ENCODE peak calls at places on chromosomes 6 and 20, in six cellular contexts. A, Q, Y, X, Z and M are unnamed samples. For H3F3A, the result is how much of the 10 kb centered on the place peaks cover.

GRCh38 chr20:47320990-47321805 is 35.3 kb downstream of the ZMYND8 start:
- DNase-seq in A (peak), Q (no peak), Y (no peak), X (no peak), Z (peak), M (peak)

GRCh38 chr6:87869064-87869685 is 167.1 kb upstream of the AKIRIN2 start:
- DNase-seq in A (no peak), Q (no peak), Y (no peak), X (no peak), Z (no peak), M (no peak)

GRCh38 chr6:169452117-169452868 is 198.6 kb upstream of the THBS2 start:
- DNase-seq in A (no peak), Q (no peak), Y (no peak), X (peak), Z (no peak), M (peak)

GRCh38 chr20:54133434-54134427 is 40.1 kb downstream of the CYP24A1 start:
- DNase-seq in A (peak), Q (no peak), Y (peak), X (peak), Z (no peak), M (peak)

GRCh38 chr20:52649727-52650126 is 322.4 kb upstream of the TSHZ2 start:
- DNase-seq in A (no peak), Q (no peak), Y (no peak), X (no peak), Z (no peak), M (peak)

GRCh38 chr20:52941803-52942202 is 30.4 kb upstream of the TSHZ2 start:
- DNase-seq in A (no peak), Q (no peak), Y (no peak), X (peak), Z (no peak), M (no peak)

GRCh38 chr6:1597924-1598323 is 11.8 kb upstream of the FOXC1 start:
- DNase-seq in A (peak), Q (no peak), Y (no peak), X (peak), Z (no peak), M (no peak)

GRCh38 chr6:99002826-99003225 is 55.1 kb upstream of the FBXL4 start:
- DNase-seq in A (no peak), Q (no peak), Y (no peak), X (peak), Z (no peak), M (no peak)

GRCh38 chr6:43798688-43799444 is 28.9 kb downstream of the VEGFA start:
- DNase-seq in A (peak), Q (peak), Y (no peak), X (peak), Z (no peak), M (peak)

GRCh38 chr20:57708694-57709673 is 831 bp downstream of the PMEPA1 start:
- DNase-seq in A (no peak), Q (no peak), Y (peak), X (peak), Z (no peak), M (no peak)

GRCh38 chr6:94350833-94351232 is 931.5 kb upstream of the EPHA7 start:
- DNase-seq in A (no peak), Q (no peak), Y (no peak), X (no peak), Z (peak), M (no peak)

GRCh38 chr6:111781055-111781708 is 92.1 kb downstream of the FYN start:
- DNase-seq in A (no peak), Q (no peak), Y (no peak), X (peak), Z (no peak), M (no peak)

GRCh38 chr6:141421378-141421777 is 711.3 kb upstream of the GJE1 start:
- DNase-seq in A (peak), Q (no peak), Y (no peak), X (peak), Z (no peak), M (peak)

GRCh38 chr6:635233-635632 is 21.7 kb downstream of the HUS1B start:
- DNase-seq in A (no peak), Q (no peak), Y (no peak), X (no peak), Z (no peak), M (no peak)

GRCh38 chr6:38259736-38260135 is 380.0 kb downstream of the BTBD9 start:
- DNase-seq in A (peak), Q (no peak), Y (no peak), X (peak), Z (no peak), M (peak)

GRCh38 chr6:63573899-63574553 is 1.7 kb downstream of the LOC128125822 start:
- DNase-seq in A (peak), Q (peak), Y (peak), X (peak), Z (peak), M (peak)

GRCh38 chr6:134551245-134551960 is 233.5 kb upstream of the SGK1 start:
- DNase-seq in A (peak), Q (no peak), Y (no peak), X (peak), Z (no peak), M (no peak)

GRCh38 chr6:45607818-45608217 is 230.1 kb upstream of the SUPT3H start:
- DNase-seq in A (peak), Q (no peak), Y (no peak), X (peak), Z (no peak), M (peak)

GRCh38 chr20:32325706-32326506 is 32.2 kb upstream of the ASXL1 start:
- DNase-seq in A (peak), Q (no peak), Y (no peak), X (peak), Z (no peak), M (peak)

GRCh38 chr20:47723322-47723721 is 62.0 kb downstream of the SULF2 start:
- DNase-seq in A (no peak), Q (no peak), Y (no peak), X (no peak), Z (no peak), M (no peak)

GRCh38 chr20:36550797-36551299 is 9.5 kb downstream of the MYL9 start:
- DNase-seq in A (no peak), Q (no peak), Y (no peak), X (peak), Z (no peak), M (no peak)

GRCh38 chr6:84569882-84570281 is 194.5 kb downstream of the TBX18 start:
- DNase-seq in A (no peak), Q (no peak), Y (no peak), X (no peak), Z (no peak), M (no peak)

GRCh38 chr20:50195524-50196120 is 5.0 kb downstream of the CEBPB start:
- DNase-seq in A (no peak), Q (no peak), Y (no peak), X (no peak), Z (no peak), M (peak)

GRCh38 chr20:33662172-33662571 is at the start of gene C20orf144:
- DNase-seq in A (no peak), Q (no peak), Y (no peak), X (no peak), Z (no peak), M (no peak)

GRCh38 chr6:163296835-163297519 is 117.5 kb upstream of the QKI start:
- DNase-seq in A (no peak), Q (no peak), Y (no peak), X (no peak), Z (no peak), M (no peak)

GRCh38 chr6:63492476-63492875 is 79.8 kb upstream of the LOC128125822 start:
- DNase-seq in A (no peak), Q (no peak), Y (no peak), X (no peak), Z (no peak), M (no peak)

GRCh38 chr6:133814235-133814634 is 74.7 kb upstream of the TCF21 start:
- DNase-seq in A (no peak), Q (no peak), Y (no peak), X (no peak), Z (no peak), M (no peak)

GRCh38 chr6:63267828-63268227 is 52.0 kb downstream of the LGSN start:
- DNase-seq in A (no peak), Q (no peak), Y (no peak), X (no peak), Z (no peak), M (no peak)

GRCh38 chr6:31834367-31834703 is 6.8 kb downstream of the HSPA1B start:
- DNase-seq in A (peak), Q (peak), Y (peak), X (peak), Z (peak), M (peak)

GRCh38 chr6:31836036-31836675 is 8.6 kb downstream of the HSPA1B start:
- DNase-seq in A (no peak), Q (no peak), Y (no peak), X (peak), Z (no peak), M (no peak)

GRCh38 chr6:31837612-31838553 is 10.3 kb downstream of the HSPA1B start:
- DNase-seq in A (no peak), Q (no peak), Y (no peak), X (peak), Z (no peak), M (no peak)

GRCh38 chr6:31836676-31837611 is 9.4 kb downstream of the HSPA1B start:
- DNase-seq in A (peak), Q (peak), Y (no peak), X (peak), Z (no peak), M (no peak)

DNA sequence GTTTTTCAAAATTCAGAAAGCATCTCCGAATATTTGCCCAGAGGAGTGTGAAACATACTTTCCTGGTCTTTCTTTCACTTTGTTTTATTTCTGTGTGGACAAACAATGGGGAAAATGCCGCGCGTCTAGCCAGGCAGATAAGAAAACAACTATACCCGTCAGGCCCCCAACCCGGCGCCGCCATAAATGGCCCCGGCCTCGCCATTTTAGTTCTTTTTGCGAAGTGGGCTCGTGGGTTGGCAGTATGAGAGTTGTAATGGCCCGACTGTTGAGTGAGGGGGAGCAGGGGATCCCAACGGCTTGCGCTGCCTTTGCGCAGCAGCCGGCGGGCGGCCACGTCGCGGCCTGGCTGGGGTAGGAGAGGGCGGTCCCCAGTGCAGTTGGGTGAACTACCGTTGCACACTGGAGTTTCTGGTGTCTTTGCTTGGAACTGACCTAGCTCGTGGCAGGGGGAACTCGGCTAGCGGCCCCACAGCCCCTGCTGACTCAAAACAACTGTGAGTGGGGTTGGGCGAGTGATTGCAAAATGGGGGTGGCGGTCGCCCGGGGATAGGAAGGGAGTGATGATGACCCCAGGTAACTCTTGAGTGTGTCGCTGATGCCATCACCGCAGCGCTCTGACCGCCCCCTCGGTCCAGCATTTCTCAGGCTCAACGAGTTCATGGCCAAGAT is 7.3 kb downstream of the HSPA1B start:
- DNase-seq in A (peak), Q (peak), Y (peak), X (peak), Z (peak), M (peak)
- H3F3A ChIP-seq in A (under half), Q (half or more), Y (half or more), X (under half), Z (half or more), M (half or more)

DNA sequence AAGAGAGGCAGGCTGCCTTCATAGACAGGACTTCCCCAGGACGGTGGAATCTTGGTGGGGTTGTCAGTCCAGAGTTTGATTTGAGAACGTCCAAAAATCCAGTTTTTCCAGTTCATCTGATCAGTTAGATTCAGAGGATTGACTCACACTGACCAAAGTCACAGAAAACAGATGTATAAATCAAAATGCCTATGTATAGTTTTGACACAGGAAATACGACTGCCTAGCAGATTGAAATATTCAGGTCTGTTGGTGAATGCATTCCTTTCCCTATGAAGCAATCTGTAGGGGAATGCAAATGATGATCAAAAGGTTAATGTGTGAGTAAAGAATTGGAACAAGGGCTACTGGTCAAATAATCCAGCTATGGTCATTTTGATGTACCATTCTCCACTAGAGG is 29.7 kb upstream of the GFOD1 start:
- DNase-seq in A (peak), Q (no peak), Y (no peak), X (no peak), Z (no peak), M (peak)
- H3F3A ChIP-seq in A (under half), Q (under half), Y (under half), X (under half), Z (under half), M (under half)

GRCh38 chr6:24932832-24933231 is 2.9 kb downstream of the RIPOR2 start:
- DNase-seq in A (no peak), Q (no peak), Y (no peak), X (no peak), Z (no peak), M (no peak)
- H3F3A ChIP-seq in A (under half), Q (under half), Y (under half), X (under half), Z (under half), M (under half)

GRCh38 chr6:90186637-90187361 is 109.8 kb downstream of the BACH2 start:
- DNase-seq in A (no peak), Q (no peak), Y (no peak), X (no peak), Z (peak), M (no peak)

GRCh38 chr6:90180526-90180925 is 116.1 kb downstream of the BACH2 start:
- DNase-seq in A (no peak), Q (no peak), Y (no peak), X (no peak), Z (no peak), M (no peak)

GRCh38 chr6:90183587-90184333 is 112.9 kb downstream of the BACH2 start:
- DNase-seq in A (no peak), Q (no peak), Y (no peak), X (no peak), Z (no peak), M (no peak)

GRCh38 chr6:90187437-90188049 is 109.1 kb downstream of the BACH2 start:
- DNase-seq in A (no peak), Q (no peak), Y (no peak), X (no peak), Z (no peak), M (no peak)

GRCh38 chr6:90184334-90185298 is 112.0 kb downstream of the BACH2 start:
- DNase-seq in A (peak), Q (no peak), Y (no peak), X (no peak), Z (no peak), M (peak)
- H3F3A ChIP-seq in A (under half), Q (under half), Y (under half), X (under half), Z (under half), M (under half)

GRCh38 chr6:145323652-145324051 is 411.7 kb downstream of the EPM2A start:
- DNase-seq in A (no peak), Q (no peak), Y (no peak), X (no peak), Z (no peak), M (no peak)

GRCh38 chr6:145318952-145319351 is 416.4 kb downstream of the EPM2A start:
- DNase-seq in A (no peak), Q (no peak), Y (no peak), X (no peak), Z (peak), M (no peak)

GRCh38 chr6:145315982-145316600 is 419.2 kb downstream of the EPM2A start:
- DNase-seq in A (no peak), Q (no peak), Y (peak), X (no peak), Z (peak), M (no peak)

DNA sequence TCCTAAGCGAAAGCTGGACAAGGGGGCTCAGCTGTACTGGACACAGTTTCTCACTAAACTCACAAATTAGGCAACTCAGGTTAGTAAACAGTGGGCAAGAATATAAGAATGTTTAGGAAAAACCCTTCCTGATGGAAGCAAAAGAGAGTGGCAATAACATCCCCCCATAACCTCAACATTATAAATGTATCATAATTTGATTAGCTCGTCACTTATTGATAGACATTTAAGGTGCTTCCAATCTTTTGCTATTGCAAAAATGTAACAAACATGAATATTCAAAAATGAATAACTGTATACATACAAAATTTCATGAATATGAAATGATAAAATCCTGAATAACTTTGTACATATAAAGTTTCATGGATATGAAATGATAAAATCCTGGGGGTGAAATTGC is 415.7 kb downstream of the EPM2A start:
- DNase-seq in A (no peak), Q (no peak), Y (no peak), X (no peak), Z (no peak), M (no peak)
- H3F3A ChIP-seq in A (under half), Q (under half), Y (under half), X (under half), Z (under half), M (under half)

GRCh38 chr6:107656883-107657282 is 167.0 kb downstream of the SOBP start:
- DNase-seq in A (no peak), Q (no peak), Y (no peak), X (no peak), Z (no peak), M (no peak)

GRCh38 chr6:107655245-107655644 is 165.3 kb downstream of the SOBP start:
- DNase-seq in A (no peak), Q (no peak), Y (peak), X (peak), Z (peak), M (no peak)

GRCh38 chr6:107657755-107658461 is 166.2 kb downstream of the SCML4 start:
- DNase-seq in A (no peak), Q (peak), Y (no peak), X (no peak), Z (peak), M (peak)

GRCh38 chr6:107657373-107657754 is 166.7 kb downstream of the SCML4 start:
- DNase-seq in A (no peak), Q (no peak), Y (no peak), X (no peak), Z (no peak), M (no peak)

GRCh38 chr6:107656381-107656780 is 166.5 kb downstream of the SOBP start:
- DNase-seq in A (no peak), Q (no peak), Y (no peak), X (no peak), Z (no peak), M (no peak)
- H3F3A ChIP-seq in A (under half), Q (under half), Y (under half), X (under half), Z (under half), M (under half)

GRCh38 chr6:158867381-158868121 is 48.4 kb upstream of the EZR start:
- DNase-seq in A (no peak), Q (no peak), Y (no peak), X (no peak), Z (no peak), M (peak)
- H3F3A ChIP-seq in A (under half), Q (under half), Y (under half), X (under half), Z (under half), M (half or more)

GRCh38 chr20:24565952-24566351 is 96.5 kb downstream of the SYNDIG1 start:
- DNase-seq in A (no peak), Q (no peak), Y (no peak), X (no peak), Z (no peak), M (no peak)

GRCh38 chr20:24568842-24569241 is 99.4 kb downstream of the SYNDIG1 start:
- DNase-seq in A (no peak), Q (no peak), Y (no peak), X (no peak), Z (no peak), M (no peak)

GRCh38 chr20:24571159-24571558 is 101.7 kb downstream of the SYNDIG1 start:
- DNase-seq in A (no peak), Q (no peak), Y (no peak), X (no peak), Z (no peak), M (no peak)

GRCh38 chr20:24567508-24567907 is 98.1 kb downstream of the SYNDIG1 start:
- DNase-seq in A (no peak), Q (no peak), Y (no peak), X (no peak), Z (no peak), M (no peak)

GRCh38 chr20:24566656-24567055 is 97.2 kb downstream of the SYNDIG1 start:
- DNase-seq in A (no peak), Q (no peak), Y (no peak), X (no peak), Z (no peak), M (no peak)
- H3F3A ChIP-seq in A (under half), Q (under half), Y (under half), X (under half), Z (under half), M (under half)

GRCh38 chr6:17606606-17607005 is 6.5 kb downstream of the FAM8A1 start:
- DNase-seq in A (no peak), Q (no peak), Y (no peak), X (no peak), Z (no peak), M (no peak)
- H3F3A ChIP-seq in A (under half), Q (under half), Y (under half), X (under half), Z (under half), M (under half)